ENCODE peak calls at places on chromosomes 3 and 15, in four cellular contexts. K is H9, R is iPS DF 6.9, Q is lower lobe of right lung. T is an unnamed sample.

GRCh38 chr3:102757950-102758349 is 323.1 kb downstream of the ZPLD1 start:
- DNase-seq in K (no peak), R (no peak), Q (no peak), T (no peak)

GRCh38 chr3:126434931-126435411 is 40.3 kb downstream of the CFAP100 start:
- DNase-seq in K (peak; percentile 19), R (no peak), Q (no peak), T (no peak)

GRCh38 chr3:33898901-33899300 is 100.5 kb downstream of the PDCD6IP start:
- DNase-seq in K (no peak), R (no peak), Q (no peak), T (no peak)

GRCh38 chr3:20739814-20740213 is 553.8 kb upstream of the SGO1 start:
- DNase-seq in K (no peak), R (no peak), Q (no peak), T (no peak)

GRCh38 chr3:190239325-190239724 is 82.9 kb downstream of the CLDN1 start:
- DNase-seq in K (no peak), R (no peak), Q (no peak), T (no peak)

GRCh38 chr15:23411841-23412240 is 35.2 kb downstream of the GOLGA6L2 start:
- DNase-seq in K (no peak), R (no peak), Q (no peak), T (no peak)

GRCh38 chr15:38059665-38060064 is 125.2 kb downstream of the TMCO5A start:
- DNase-seq in K (no peak), R (no peak), Q (no peak), T (no peak)

GRCh38 chr15:29925227-29926082 is 103.2 kb upstream of the TJP1 start:
- DNase-seq in K (peak; percentile 93), R (peak; percentile 82), Q (peak; percentile 51), T (peak; percentile 62)

GRCh38 chr3:62621171-62621570 is 247.8 kb upstream of the FEZF2 start:
- DNase-seq in K (no peak), R (no peak), Q (no peak), T (no peak)

GRCh38 chr3:10725067-10725466 is 91.0 kb upstream of the SLC6A11 start:
- DNase-seq in K (peak; percentile 15), R (no peak), Q (no peak), T (no peak)

GRCh38 chr3:36548712-36549111 is 168.4 kb downstream of the STAC start:
- DNase-seq in K (no peak), R (no peak), Q (no peak), T (no peak)

GRCh38 chr3:35974872-35975271 is 335.5 kb downstream of the ARPP21 start:
- DNase-seq in K (no peak), R (no peak), Q (no peak), T (no peak)

GRCh38 chr15:52714968-52715367 is 35.8 kb upstream of the ATOSA start:
- DNase-seq in K (no peak), R (no peak), Q (peak; percentile 78), T (no peak)

GRCh38 chr15:65828566-65828965 is 36.5 kb upstream of the DENND4A start:
- DNase-seq in K (no peak), R (no peak), Q (no peak), T (no peak)

GRCh38 chr15:41794081-41794480 is 19.8 kb downstream of the MAPKBP1 start:
- DNase-seq in K (no peak), R (no peak), Q (no peak), T (no peak)
- H3K4me1 ChIP-seq in K (peaks cover 22% of the 10 kb centered on the region), R (peaks cover 10% of the 10 kb centered on the region), Q (peaks cover 42% of the 10 kb centered on the region), T (no peaks in the 10 kb centered on the region)

GRCh38 chr3:13204177-13204581 is 130.9 kb upstream of the IQSEC1 start:
- DNase-seq in K (no peak), R (no peak), Q (peak; percentile 43), T (no peak)
- H3K4me1 ChIP-seq in K (no peaks in the 10 kb centered on the region), R (peaks cover 3% of the 10 kb centered on the region), Q (peaks cover 4% of the 10 kb centered on the region), T (no peaks in the 10 kb centered on the region)

GRCh38 chr3:42174679-42175660 is 83.8 kb downstream of the TRAK1 start:
- DNase-seq in K (no peak), R (no peak), Q (no peak), T (no peak)
- H3K4me1 ChIP-seq in K (peaks cover 6% of the 10 kb centered on the region), R (no peaks in the 10 kb centered on the region), Q (peaks cover 12% of the 10 kb centered on the region), T (no peaks in the 10 kb centered on the region)

GRCh38 chr3:185925353-185925752 is 12.5 kb downstream of the TRA2B start:
- DNase-seq in K (no peak), R (no peak), Q (no peak), T (no peak)

GRCh38 chr3:185928532-185928931 is 9.3 kb downstream of the TRA2B start:
- DNase-seq in K (no peak), R (no peak), Q (no peak), T (no peak)

GRCh38 chr3:185929192-185930151 is 8.3 kb downstream of the TRA2B start:
- DNase-seq in K (no peak), R (no peak), Q (no peak), T (no peak)

GRCh38 chr3:185926445-185926844 is 11.4 kb downstream of the TRA2B start:
- DNase-seq in K (no peak), R (no peak), Q (no peak), T (no peak)

GRCh38 chr3:185927501-185928200 is 10.2 kb downstream of the TRA2B start:
- DNase-seq in K (no peak), R (no peak), Q (no peak), T (no peak)
- H3K4me1 ChIP-seq in K (peaks cover 13% of the 10 kb centered on the region), R (peaks cover 3% of the 10 kb centered on the region), Q (peaks cover 81% of the 10 kb centered on the region), T (peaks cover 67% of the 10 kb centered on the region)

DNA sequence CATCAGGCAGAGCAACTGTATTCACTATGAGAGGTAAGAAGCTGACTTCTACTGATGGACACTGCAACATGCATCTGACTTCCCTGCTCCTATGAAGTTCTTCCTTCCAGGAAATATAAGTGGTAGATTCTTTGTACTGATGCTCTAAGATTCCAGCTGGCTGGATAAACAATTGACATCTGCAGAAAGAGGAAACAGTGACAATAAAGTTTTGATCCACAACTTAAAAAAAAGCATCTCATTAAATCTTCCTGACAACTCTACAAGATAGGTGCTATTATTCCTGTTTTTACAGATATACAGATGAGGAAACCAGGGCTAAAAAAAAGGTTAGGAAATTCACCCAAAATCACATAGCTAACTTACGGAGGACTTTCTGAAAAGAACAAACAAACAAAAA is 142.8 kb downstream of the VPS13C start:
- DNase-seq in K (no peak), R (no peak), Q (no peak), T (no peak)
- H3K4me1 ChIP-seq in K (no peaks in the 10 kb centered on the region), R (no peaks in the 10 kb centered on the region), Q (no peaks in the 10 kb centered on the region), T (no peaks in the 10 kb centered on the region)

DNA sequence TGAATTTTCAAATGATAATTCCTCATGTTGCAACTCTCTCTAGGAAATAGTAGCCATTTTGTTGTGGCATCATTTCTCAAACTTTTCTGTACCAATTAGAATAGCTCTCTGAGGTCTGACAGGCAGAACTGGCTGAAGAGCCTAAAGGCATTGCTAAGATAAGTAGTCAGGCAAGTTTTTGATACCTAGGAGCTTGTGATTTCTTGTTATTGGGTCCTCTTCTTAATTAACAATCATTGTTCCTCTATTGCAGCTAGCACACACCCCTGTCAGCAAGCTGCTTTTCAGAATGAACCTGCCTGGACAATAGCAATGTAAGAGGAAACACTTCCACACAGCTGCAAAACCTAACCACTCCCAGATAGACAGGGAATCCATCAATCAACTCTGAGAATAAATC is 403.8 kb upstream of the TBL1XR1 start:
- DNase-seq in K (no peak), R (no peak), Q (no peak), T (no peak)
- H3K4me1 ChIP-seq in K (peaks cover 19% of the 10 kb centered on the region), R (peaks cover 1% of the 10 kb centered on the region), Q (peaks cover 71% of the 10 kb centered on the region), T (peaks cover 9% of the 10 kb centered on the region)

GRCh38 chr15:75034615-75035014 is 11.2 kb downstream of the PPCDC start:
- DNase-seq in K (no peak), R (no peak), Q (no peak), T (no peak)

GRCh38 chr15:75036269-75036668 is 12.9 kb downstream of the PPCDC start:
- DNase-seq in K (peak; percentile 91), R (no peak), Q (no peak), T (no peak)

GRCh38 chr15:75037685-75038084 is 14.3 kb downstream of the PPCDC start:
- DNase-seq in K (no peak), R (no peak), Q (no peak), T (no peak)

GRCh38 chr15:75042730-75043508 is 19.5 kb downstream of the PPCDC start:
- DNase-seq in K (peak; percentile 73), R (no peak), Q (peak; percentile 95), T (peak; percentile 90)

GRCh38 chr15:75038948-75039533 is 15.7 kb downstream of the PPCDC start:
- DNase-seq in K (no peak), R (no peak), Q (no peak), T (no peak)
- H3K4me1 ChIP-seq in K (no peaks in the 10 kb centered on the region), R (peaks cover 2% of the 10 kb centered on the region), Q (peaks cover 29% of the 10 kb centered on the region), T (no peaks in the 10 kb centered on the region)